ENCODE peak calls at places on chromosomes 16 and 17, in seven cellular contexts. One of them, this sample, is unnamed.

GRCh38 chr17:28379814-28380571 is 8.5 kb downstream of the SARM1 start:
- DNase-seq in cardiac muscle cell: no peak
- DNase-seq in RWPE2: peak
- DNase-seq in WTC11: no peak
- DNase-seq in AG09309: peak
- DNase-seq in omental fat pad: no peak
- DNase-seq in colonic mucosa: no peak
- DNase-seq in this sample: no peak

GRCh38 chr16:3158498-3159314 is 23.9 kb downstream of the ZNF213 start:
- DNase-seq in cardiac muscle cell: peak
- DNase-seq in RWPE2: peak
- DNase-seq in WTC11: peak
- DNase-seq in AG09309: no peak
- DNase-seq in omental fat pad: peak
- DNase-seq in colonic mucosa: peak
- DNase-seq in this sample: peak

GRCh38 chr16:35200662-35201061 is 1741.2 kb downstream of the TP53TG3F start:
- DNase-seq in cardiac muscle cell: no peak
- DNase-seq in RWPE2: no peak
- DNase-seq in WTC11: no peak
- DNase-seq in AG09309: no peak
- DNase-seq in omental fat pad: no peak
- DNase-seq in colonic mucosa: no peak
- DNase-seq in this sample: no peak

GRCh38 chr16:661184-661821 is 6.6 kb upstream of the RHOT2 start:
- DNase-seq in cardiac muscle cell: no peak
- DNase-seq in RWPE2: no peak
- DNase-seq in WTC11: no peak
- DNase-seq in AG09309: no peak
- DNase-seq in omental fat pad: no peak
- DNase-seq in colonic mucosa: no peak
- DNase-seq in this sample: no peak

GRCh38 chr16:68644715-68645493 is at the start of gene CDH3:
- DNase-seq in cardiac muscle cell: peak
- DNase-seq in RWPE2: peak
- DNase-seq in WTC11: peak
- DNase-seq in AG09309: no peak
- DNase-seq in omental fat pad: no peak
- DNase-seq in colonic mucosa: peak
- DNase-seq in this sample: no peak

GRCh38 chr16:3950343-3951193 is 70.1 kb upstream of the CREBBP start:
- DNase-seq in cardiac muscle cell: no peak
- DNase-seq in RWPE2: peak
- DNase-seq in WTC11: no peak
- DNase-seq in AG09309: peak
- DNase-seq in omental fat pad: peak
- DNase-seq in colonic mucosa: peak
- DNase-seq in this sample: peak

GRCh38 chr16:77603656-77604055 is 118.7 kb upstream of the NUDT7 start:
- DNase-seq in cardiac muscle cell: no peak
- DNase-seq in RWPE2: no peak
- DNase-seq in WTC11: no peak
- DNase-seq in AG09309: no peak
- DNase-seq in omental fat pad: no peak
- DNase-seq in colonic mucosa: no peak
- DNase-seq in this sample: no peak

GRCh38 chr17:79864147-79864546 is 24.9 kb upstream of the CBX4 start:
- DNase-seq in cardiac muscle cell: no peak
- DNase-seq in RWPE2: no peak
- DNase-seq in WTC11: no peak
- DNase-seq in AG09309: no peak
- DNase-seq in omental fat pad: no peak
- DNase-seq in colonic mucosa: no peak
- DNase-seq in this sample: no peak

GRCh38 chr17:37405955-37406634 is 541 bp downstream of the ACACA start:
- DNase-seq in cardiac muscle cell: no peak
- DNase-seq in RWPE2: no peak
- DNase-seq in WTC11: no peak
- DNase-seq in AG09309: no peak
- DNase-seq in omental fat pad: no peak
- DNase-seq in colonic mucosa: no peak
- DNase-seq in this sample: no peak

GRCh38 chr16:18969050-18969854 is 14.5 kb upstream of the TMC7 start:
- DNase-seq in cardiac muscle cell: peak
- DNase-seq in RWPE2: peak
- DNase-seq in WTC11: peak
- DNase-seq in AG09309: peak
- DNase-seq in omental fat pad: peak
- DNase-seq in colonic mucosa: peak
- DNase-seq in this sample: peak

GRCh38 chr17:66951605-66951953 is 12.9 kb upstream of the CACNG4 start:
- DNase-seq in cardiac muscle cell: no peak
- DNase-seq in RWPE2: no peak
- DNase-seq in WTC11: no peak
- DNase-seq in AG09309: no peak
- DNase-seq in omental fat pad: no peak
- DNase-seq in colonic mucosa: no peak
- DNase-seq in this sample: no peak

GRCh38 chr17:66954632-66955031 is 9.9 kb upstream of the CACNG4 start:
- DNase-seq in cardiac muscle cell: no peak
- DNase-seq in RWPE2: no peak
- DNase-seq in WTC11: no peak
- DNase-seq in AG09309: no peak
- DNase-seq in omental fat pad: no peak
- DNase-seq in colonic mucosa: no peak
- DNase-seq in this sample: no peak

GRCh38 chr17:66952031-66952524 is 12.4 kb upstream of the CACNG4 start:
- DNase-seq in cardiac muscle cell: no peak
- DNase-seq in RWPE2: peak
- DNase-seq in WTC11: peak
- DNase-seq in AG09309: peak
- DNase-seq in omental fat pad: no peak
- DNase-seq in colonic mucosa: no peak
- DNase-seq in this sample: peak

GRCh38 chr17:66953661-66954060 is 10.8 kb upstream of the CACNG4 start:
- DNase-seq in cardiac muscle cell: no peak
- DNase-seq in RWPE2: no peak
- DNase-seq in WTC11: no peak
- DNase-seq in AG09309: no peak
- DNase-seq in omental fat pad: no peak
- DNase-seq in colonic mucosa: no peak
- DNase-seq in this sample: no peak

DNA sequence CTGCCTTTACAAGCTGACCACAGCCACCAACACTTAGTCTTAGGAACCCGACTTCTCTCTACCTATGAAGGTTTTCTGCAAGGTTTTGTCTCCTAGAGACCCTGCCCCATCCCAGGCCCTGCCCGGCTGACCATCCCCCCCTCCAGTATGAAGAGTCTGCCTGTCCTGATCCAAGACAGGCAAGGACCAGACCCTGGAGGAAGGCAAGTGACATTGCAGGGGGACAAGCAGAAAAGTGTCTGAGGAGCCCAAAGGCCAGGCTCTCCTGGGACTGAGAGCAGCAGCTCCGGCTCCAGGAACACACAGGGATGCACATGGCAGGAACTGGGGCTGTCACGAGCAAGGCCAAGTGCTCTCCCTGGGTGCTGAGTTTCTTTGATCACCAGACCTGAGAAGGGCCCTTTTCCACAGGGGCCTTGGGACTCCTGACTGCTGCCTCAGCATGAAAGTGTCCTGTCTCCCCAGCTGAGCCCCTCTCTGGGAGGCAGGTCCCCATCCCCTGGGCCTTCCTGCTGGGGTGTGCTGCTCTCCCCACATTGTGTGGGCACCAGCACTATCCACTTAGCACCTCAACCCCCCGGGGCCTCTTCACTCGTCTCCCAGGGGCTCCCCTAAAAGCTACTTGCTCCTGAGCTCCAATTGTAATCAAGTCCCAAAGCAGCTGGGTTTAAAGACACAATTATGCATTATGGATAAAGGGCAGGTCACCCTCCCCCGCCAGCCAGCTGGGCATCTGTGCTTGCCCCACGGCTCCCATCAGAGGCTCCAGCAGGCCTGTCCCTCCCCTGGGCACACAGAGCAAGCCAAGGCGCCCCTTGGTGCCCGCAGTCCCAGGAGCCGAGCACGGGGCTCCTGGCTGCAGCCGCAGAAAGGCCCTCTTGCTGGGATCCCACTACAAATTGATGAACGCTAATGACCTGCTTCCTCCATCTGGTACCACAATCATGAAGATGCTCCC is 11.5 kb upstream of the CACNG4 start:
- DNase-seq in cardiac muscle cell: no peak
- DNase-seq in RWPE2: no peak
- DNase-seq in WTC11: no peak
- DNase-seq in AG09309: no peak
- DNase-seq in omental fat pad: no peak
- DNase-seq in colonic mucosa: no peak
- DNase-seq in this sample: no peak
- TF ChIP-seq CTCF in cardiac muscle cell: no peak
- TF ChIP-seq CTCF in RWPE2: no peak
- TF ChIP-seq CTCF in WTC11: no peak
- TF ChIP-seq CTCF in AG09309: no peak
- TF ChIP-seq CTCF in omental fat pad: no peak
- TF ChIP-seq CTCF in colonic mucosa: no peak
- TF ChIP-seq CTCF in this sample: no peak

GRCh38 chr16:10182186-10182683 is at the start of gene GRIN2A:
- DNase-seq in cardiac muscle cell: peak
- DNase-seq in RWPE2: no peak
- DNase-seq in WTC11: peak
- DNase-seq in AG09309: no peak
- DNase-seq in omental fat pad: no peak
- DNase-seq in colonic mucosa: no peak
- DNase-seq in this sample: no peak

GRCh38 chr16:10181196-10182162 is 749 bp downstream of the GRIN2A start:
- DNase-seq in cardiac muscle cell: peak
- DNase-seq in RWPE2: no peak
- DNase-seq in WTC11: peak
- DNase-seq in AG09309: no peak
- DNase-seq in omental fat pad: no peak
- DNase-seq in colonic mucosa: peak
- DNase-seq in this sample: peak

GRCh38 chr16:10180042-10180770 is 2.0 kb downstream of the GRIN2A start:
- DNase-seq in cardiac muscle cell: no peak
- DNase-seq in RWPE2: no peak
- DNase-seq in WTC11: no peak
- DNase-seq in AG09309: no peak
- DNase-seq in omental fat pad: no peak
- DNase-seq in colonic mucosa: no peak
- DNase-seq in this sample: no peak

GRCh38 chr16:10178079-10178478 is 4.1 kb downstream of the GRIN2A start:
- DNase-seq in cardiac muscle cell: no peak
- DNase-seq in RWPE2: no peak
- DNase-seq in WTC11: no peak
- DNase-seq in AG09309: no peak
- DNase-seq in omental fat pad: no peak
- DNase-seq in colonic mucosa: no peak
- DNase-seq in this sample: no peak

DNA sequence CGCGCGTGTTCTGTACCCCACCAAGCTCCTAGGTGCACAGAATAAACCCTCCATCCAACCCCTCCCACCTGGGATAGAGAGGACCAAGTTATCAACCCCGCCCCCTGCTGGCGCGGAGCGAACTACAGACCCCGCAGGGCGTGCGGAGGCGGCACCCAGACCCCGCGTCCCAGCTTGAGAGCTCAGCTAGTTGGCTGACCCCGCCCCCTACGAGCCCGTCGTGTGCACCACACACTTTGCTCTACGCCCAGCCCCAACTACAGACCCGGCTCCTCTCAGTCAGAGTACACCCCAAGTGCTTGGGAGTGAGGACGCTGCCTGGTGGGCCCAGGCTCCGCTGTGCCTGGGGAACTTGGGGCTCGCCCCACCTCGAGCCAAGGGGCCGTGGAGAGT is 1.5 kb downstream of the GRIN2A start:
- DNase-seq in cardiac muscle cell: peak
- DNase-seq in RWPE2: no peak
- DNase-seq in WTC11: peak
- DNase-seq in AG09309: no peak
- DNase-seq in omental fat pad: no peak
- DNase-seq in colonic mucosa: peak
- DNase-seq in this sample: peak
- TF ChIP-seq CTCF in cardiac muscle cell: peak
- TF ChIP-seq CTCF in RWPE2: no peak
- TF ChIP-seq CTCF in WTC11: peak
- TF ChIP-seq CTCF in AG09309: peak
- TF ChIP-seq CTCF in omental fat pad: no peak
- TF ChIP-seq CTCF in colonic mucosa: no peak
- TF ChIP-seq CTCF in this sample: no peak

GRCh38 chr16:83328936-83329335 is 478.8 kb upstream of the HSBP1 start:
- DNase-seq in cardiac muscle cell: no peak
- DNase-seq in RWPE2: no peak
- DNase-seq in WTC11: no peak
- DNase-seq in AG09309: no peak
- DNase-seq in omental fat pad: no peak
- DNase-seq in colonic mucosa: no peak
- DNase-seq in this sample: no peak
- TF ChIP-seq CTCF in cardiac muscle cell: no peak
- TF ChIP-seq CTCF in RWPE2: no peak
- TF ChIP-seq CTCF in WTC11: no peak
- TF ChIP-seq CTCF in AG09309: no peak
- TF ChIP-seq CTCF in omental fat pad: no peak
- TF ChIP-seq CTCF in colonic mucosa: no peak
- TF ChIP-seq CTCF in this sample: no peak

GRCh38 chr16:62067981-62068380 is 31.7 kb upstream of the CDH8 start:
- DNase-seq in cardiac muscle cell: no peak
- DNase-seq in RWPE2: no peak
- DNase-seq in WTC11: no peak
- DNase-seq in AG09309: no peak
- DNase-seq in omental fat pad: no peak
- DNase-seq in colonic mucosa: no peak
- DNase-seq in this sample: no peak

GRCh38 chr16:62067182-62067581 is 30.9 kb upstream of the CDH8 start:
- DNase-seq in cardiac muscle cell: no peak
- DNase-seq in RWPE2: no peak
- DNase-seq in WTC11: no peak
- DNase-seq in AG09309: no peak
- DNase-seq in omental fat pad: no peak
- DNase-seq in colonic mucosa: no peak
- DNase-seq in this sample: no peak

GRCh38 chr16:62064173-62064572 is 27.9 kb upstream of the CDH8 start:
- DNase-seq in cardiac muscle cell: no peak
- DNase-seq in RWPE2: no peak
- DNase-seq in WTC11: no peak
- DNase-seq in AG09309: no peak
- DNase-seq in omental fat pad: no peak
- DNase-seq in colonic mucosa: no peak
- DNase-seq in this sample: no peak

GRCh38 chr16:62066747-62067146 is 30.5 kb upstream of the CDH8 start:
- DNase-seq in cardiac muscle cell: no peak
- DNase-seq in RWPE2: no peak
- DNase-seq in WTC11: no peak
- DNase-seq in AG09309: no peak
- DNase-seq in omental fat pad: no peak
- DNase-seq in colonic mucosa: no peak
- DNase-seq in this sample: no peak

DNA sequence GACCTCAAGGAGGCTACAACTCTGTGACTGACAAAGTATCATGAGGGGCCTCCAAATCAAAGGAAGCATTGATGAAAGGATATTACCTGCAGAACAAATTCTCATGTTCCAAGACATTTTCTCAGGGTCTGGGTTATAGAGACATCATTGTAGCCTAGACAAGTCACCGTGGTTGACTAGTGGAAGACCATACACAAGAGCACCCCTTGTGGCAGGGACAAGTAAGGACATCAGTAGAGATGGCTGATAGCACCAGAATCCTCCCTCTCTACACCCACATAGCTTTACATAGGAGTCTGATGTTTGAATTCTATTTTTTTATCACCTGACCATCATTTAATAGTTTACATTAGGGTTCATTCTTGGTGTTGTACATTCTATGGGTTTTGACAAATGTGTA is 32.5 kb upstream of the CDH8 start:
- DNase-seq in cardiac muscle cell: no peak
- DNase-seq in RWPE2: no peak
- DNase-seq in WTC11: no peak
- DNase-seq in AG09309: no peak
- DNase-seq in omental fat pad: no peak
- DNase-seq in colonic mucosa: no peak
- DNase-seq in this sample: no peak
- TF ChIP-seq CTCF in cardiac muscle cell: no peak
- TF ChIP-seq CTCF in RWPE2: peak
- TF ChIP-seq CTCF in WTC11: peak
- TF ChIP-seq CTCF in AG09309: no peak
- TF ChIP-seq CTCF in omental fat pad: no peak
- TF ChIP-seq CTCF in colonic mucosa: no peak
- TF ChIP-seq CTCF in this sample: no peak

This sample was measured in adrenal gland.